ENCODE peak calls at places on chromosomes 7 and 10, in six cellular contexts. Z, B, U, S, I and O are unnamed samples.

GRCh38 chr7:53350241-53350640 is 314.8 kb downstream of the POM121L12 start:
- DNase-seq in Z (no peak), B (peak; percentile 21), U (no peak), S (no peak), I (no peak), O (no peak)

GRCh38 chr10:44316187-44316921 is 68.5 kb downstream of the CXCL12 start:
- DNase-seq in Z (no peak), B (no peak), U (no peak), S (no peak), I (no peak), O (no peak)

GRCh38 chr10:74738052-74738451 is 88.3 kb upstream of the KAT6B start:
- DNase-seq in Z (no peak), B (peak; percentile 53), U (no peak), S (no peak), I (no peak), O (no peak)

GRCh38 chr10:127450644-127451043 is 98.5 kb upstream of the NPS start:
- DNase-seq in Z (no peak), B (no peak), U (no peak), S (no peak), I (no peak), O (no peak)

GRCh38 chr7:91299952-91300775 is 35.9 kb downstream of the FZD1 start:
- DNase-seq in Z (no peak), B (no peak), U (no peak), S (peak; percentile 9), I (no peak), O (no peak)

GRCh38 chr7:133431134-133431711 is 178.3 kb downstream of the EXOC4 start:
- DNase-seq in Z (no peak), B (peak; percentile 1), U (no peak), S (no peak), I (no peak), O (no peak)

GRCh38 chr10:99836711-99837110 is 54.3 kb downstream of the ABCC2 start:
- DNase-seq in Z (no peak), B (no peak), U (no peak), S (no peak), I (no peak), O (no peak)

GRCh38 chr7:70267381-70267780 is 669.1 kb downstream of the AUTS2 start:
- DNase-seq in Z (no peak), B (no peak), U (no peak), S (no peak), I (no peak), O (no peak)

GRCh38 chr7:73521636-73522080 is 435 bp downstream of the BAZ1B start:
- DNase-seq in Z (no peak), B (peak; percentile 40), U (peak; percentile 89), S (peak; percentile 50), I (no peak), O (peak; percentile 40)

GRCh38 chr10:133334495-133335237 is 2.0 kb downstream of the CALY start:
- DNase-seq in Z (no peak), B (no peak), U (no peak), S (no peak), I (no peak), O (no peak)

GRCh38 chr10:31618541-31619291 is 299.7 kb downstream of the ZEB1 start:
- DNase-seq in Z (no peak), B (no peak), U (no peak), S (peak; percentile 35), I (peak; percentile 78), O (peak; percentile 76)

GRCh38 chr10:23439452-23439919 is 611 bp downstream of the OTUD1 start:
- DNase-seq in Z (no peak), B (no peak), U (no peak), S (no peak), I (peak; percentile 66), O (no peak)

GRCh38 chr7:130008941-130009847 is 42.0 kb downstream of the ZC3HC1 start:
- DNase-seq in Z (peak; percentile 72), B (peak; percentile 97), U (no peak), S (no peak), I (no peak), O (peak; percentile 51)

GRCh38 chr10:615583-616152 is 73.8 kb downstream of the DIP2C start:
- DNase-seq in Z (no peak), B (peak; percentile 82), U (peak; percentile 36), S (no peak), I (no peak), O (peak; percentile 89)

GRCh38 chr7:94449151-94449725 is 54.5 kb downstream of the COL1A2 start:
- DNase-seq in Z (peak; percentile 5), B (peak; percentile 58), U (no peak), S (no peak), I (no peak), O (peak; percentile 60)

GRCh38 chr10:24442234-24442633 is 233.3 kb downstream of the KIAA1217 start:
- DNase-seq in Z (no peak), B (no peak), U (no peak), S (no peak), I (no peak), O (no peak)

GRCh38 chr7:137772221-137772620 is 74.6 kb downstream of the DGKI start:
- DNase-seq in Z (no peak), B (no peak), U (no peak), S (no peak), I (no peak), O (no peak)
- H3K4me3 ChIP-seq in Z (no peak overlapping the region), B (no peak overlapping the region), U (no peak overlapping the region), S (no peak overlapping the region), I (no peak overlapping the region), O (no peak overlapping the region)

GRCh38 chr7:151057989-151058765 is 480 bp upstream of the CDK5 start:
- DNase-seq in Z (peak; percentile 99), B (peak; percentile 98), U (peak; percentile 99), S (peak; percentile 100), I (peak; percentile 100), O (peak; percentile 100)

GRCh38 chr7:151058766-151059361 is 525 bp upstream of the SLC4A2 start:
- DNase-seq in Z (no peak), B (peak; percentile 30), U (no peak), S (no peak), I (no peak), O (peak; percentile 36)

GRCh38 chr7:151057737-151057988 is at the start of gene CDK5:
- DNase-seq in Z (no peak), B (no peak), U (no peak), S (no peak), I (no peak), O (no peak)

GRCh38 chr7:151057038-151057736 is 510 bp downstream of the CDK5 start:
- DNase-seq in Z (no peak), B (no peak), U (no peak), S (no peak), I (peak; percentile 76), O (no peak)

GRCh38 chr7:151056286-151057037 is 1.2 kb downstream of the CDK5 start:
- DNase-seq in Z (no peak), B (peak; percentile 20), U (no peak), S (no peak), I (no peak), O (no peak)
- H3K4me3 ChIP-seq in Z (peak overlapping the region; percentile 71), B (peak overlapping the region; percentile 86), U (no peak overlapping the region), S (peak overlapping the region; percentile 92), I (peak overlapping the region; percentile 50), O (peak overlapping the region; percentile 64)

GRCh38 chr7:100547872-100548271 is 8.9 kb downstream of the AGFG2 start:
- DNase-seq in Z (no peak), B (no peak), U (no peak), S (no peak), I (no peak), O (peak; percentile 34)

GRCh38 chr7:100544949-100545635 is 6.1 kb downstream of the AGFG2 start:
- DNase-seq in Z (no peak), B (peak; percentile 51), U (no peak), S (no peak), I (no peak), O (no peak)

GRCh38 chr7:100545636-100546128 is 6.7 kb downstream of the AGFG2 start:
- DNase-seq in Z (peak; percentile 84), B (peak; percentile 91), U (no peak), S (no peak), I (peak; percentile 88), O (peak; percentile 94)

GRCh38 chr7:100546129-100546867 is 7.3 kb downstream of the AGFG2 start:
- DNase-seq in Z (no peak), B (peak; percentile 45), U (no peak), S (no peak), I (no peak), O (no peak)

GRCh38 chr7:100546868-100547800 is 8.1 kb downstream of the AGFG2 start:
- DNase-seq in Z (no peak), B (no peak), U (no peak), S (no peak), I (no peak), O (no peak)
- H3K4me3 ChIP-seq in Z (no peak overlapping the region), B (no peak overlapping the region), U (no peak overlapping the region), S (no peak overlapping the region), I (no peak overlapping the region), O (no peak overlapping the region)

GRCh38 chr10:71246591-71247143 is 34.3 kb downstream of the UNC5B start:
- DNase-seq in Z (no peak), B (peak; percentile 53), U (no peak), S (no peak), I (peak; percentile 60), O (no peak)

GRCh38 chr10:71242621-71243009 is 30.2 kb downstream of the UNC5B start:
- DNase-seq in Z (no peak), B (no peak), U (no peak), S (no peak), I (no peak), O (no peak)

GRCh38 chr10:71245420-71246325 is 33.3 kb downstream of the UNC5B start:
- DNase-seq in Z (no peak), B (no peak), U (no peak), S (no peak), I (peak; percentile 61), O (no peak)

GRCh38 chr10:71243756-71244637 is 31.6 kb downstream of the UNC5B start:
- DNase-seq in Z (no peak), B (peak; percentile 29), U (no peak), S (no peak), I (no peak), O (no peak)

GRCh38 chr10:71244638-71245419 is 32.5 kb downstream of the UNC5B start:
- DNase-seq in Z (no peak), B (no peak), U (peak; percentile 84), S (no peak), I (peak; percentile 84), O (peak; percentile 75)
- H3K4me3 ChIP-seq in Z (no peak overlapping the region), B (no peak overlapping the region), U (no peak overlapping the region), S (peak overlapping the region; percentile 25), I (peak overlapping the region; percentile 31), O (no peak overlapping the region)

GRCh38 chr7:84193787-84194186 is 802 bp downstream of the SEMA3A start:
- DNase-seq in Z (no peak), B (peak; percentile 28), U (no peak), S (no peak), I (no peak), O (peak; percentile 34)
- H3K4me3 ChIP-seq in Z (peak overlapping the region; percentile 63), B (peak overlapping the region; percentile 79), U (no peak overlapping the region), S (no peak overlapping the region), I (peak overlapping the region; percentile 50), O (peak overlapping the region; percentile 69)